ENCODE peak calls at places on chromosomes 2 and 18, in eight cellular contexts. A, M, X, K, O, F, R and G are unnamed samples.

GRCh38 chr18:36365836-36366775 is 68.6 kb downstream of the FHOD3 start:
- DNase-seq in R (no peak), O (no peak), F (no peak), K (no peak), M (no peak), X (no peak), A (no peak), G (peak)

GRCh38 chr18:48396561-48396960 is 12.6 kb downstream of the ZBTB7C start:
- DNase-seq in K (no peak), M (no peak), F (no peak), O (no peak), A (no peak), X (no peak), R (no peak), G (no peak)

GRCh38 chr18:11392292-11392691 is 217.1 kb upstream of the SLC35G4 start:
- DNase-seq in A (no peak), X (no peak), R (no peak), M (peak), K (no peak), F (no peak), O (no peak), G (no peak)

GRCh38 chr2:42117923-42118758 is 51.0 kb upstream of the EML4 start:
- DNase-seq in X (no peak), R (peak), M (peak), O (peak), K (peak), F (no peak), A (peak), G (peak)

GRCh38 chr2:237692601-237693079 is 65.3 kb downstream of the LRRFIP1 start:
- DNase-seq in X (peak), K (no peak), O (peak), F (no peak), M (peak), R (no peak), A (peak), G (peak)

GRCh38 chr2:155035246-155035645 is 336.8 kb downstream of the KCNJ3 start:
- DNase-seq in F (no peak), A (no peak), O (no peak), K (no peak), X (no peak), R (no peak), M (no peak), G (no peak)

GRCh38 chr2:242085941-242086621 is 216.6 kb downstream of the RTP5 start:
- DNase-seq in A (peak), M (no peak), X (no peak), O (peak), R (peak), K (peak), F (no peak), G (no peak)

GRCh38 chr2:200379481-200380120 is 73.1 kb downstream of the SPATS2L start:
- DNase-seq in X (no peak), M (no peak), K (no peak), A (no peak), R (no peak), O (peak), F (no peak), G (no peak)

GRCh38 chr2:157749684-157750083 is 121.0 kb upstream of the ACVR1C start:
- DNase-seq in O (no peak), K (no peak), F (no peak), X (no peak), R (no peak), M (no peak), A (no peak), G (no peak)

GRCh38 chr2:68942827-68943226 is 9.9 kb downstream of the GKN2 start:
- DNase-seq in R (no peak), K (no peak), A (peak), M (no peak), X (no peak), F (no peak), O (no peak), G (no peak)

GRCh38 chr2:201070966-201071304 is 536 bp downstream of the HYCC2 start:
- DNase-seq in A (peak), K (no peak), X (no peak), F (no peak), R (no peak), M (no peak), O (peak), G (no peak)

GRCh38 chr18:11502368-11502767 is 107.0 kb upstream of the SLC35G4 start:
- DNase-seq in O (peak), R (peak), X (no peak), A (no peak), M (no peak), F (no peak), K (no peak), G (peak)

GRCh38 chr2:56688661-56689060 is 504.9 kb downstream of the CCDC85A start:
- DNase-seq in A (no peak), R (no peak), F (no peak), O (no peak), M (no peak), X (no peak), K (no peak), G (peak)

GRCh38 chr18:79797518-79798345 is at the start of gene KCNG2:
- DNase-seq in K (no peak), O (no peak), R (no peak), A (no peak), X (peak), F (no peak), M (peak), G (peak)

GRCh38 chr18:5421981-5422380 is 121.8 kb downstream of the EPB41L3 start:
- DNase-seq in A (no peak), X (no peak), M (no peak), F (no peak), O (no peak), R (no peak), K (no peak), G (no peak)

GRCh38 chr18:51337406-51337805 is 139.9 kb upstream of the MEX3C start:
- DNase-seq in R (no peak), F (no peak), A (no peak), X (no peak), K (no peak), M (no peak), O (peak), G (no peak)
- H3K4me2 ChIP-seq in R (no peak), F (no peak), A (no peak), X (no peak), K (no peak), M (no peak), O (no peak), G (no peak)

DNA sequence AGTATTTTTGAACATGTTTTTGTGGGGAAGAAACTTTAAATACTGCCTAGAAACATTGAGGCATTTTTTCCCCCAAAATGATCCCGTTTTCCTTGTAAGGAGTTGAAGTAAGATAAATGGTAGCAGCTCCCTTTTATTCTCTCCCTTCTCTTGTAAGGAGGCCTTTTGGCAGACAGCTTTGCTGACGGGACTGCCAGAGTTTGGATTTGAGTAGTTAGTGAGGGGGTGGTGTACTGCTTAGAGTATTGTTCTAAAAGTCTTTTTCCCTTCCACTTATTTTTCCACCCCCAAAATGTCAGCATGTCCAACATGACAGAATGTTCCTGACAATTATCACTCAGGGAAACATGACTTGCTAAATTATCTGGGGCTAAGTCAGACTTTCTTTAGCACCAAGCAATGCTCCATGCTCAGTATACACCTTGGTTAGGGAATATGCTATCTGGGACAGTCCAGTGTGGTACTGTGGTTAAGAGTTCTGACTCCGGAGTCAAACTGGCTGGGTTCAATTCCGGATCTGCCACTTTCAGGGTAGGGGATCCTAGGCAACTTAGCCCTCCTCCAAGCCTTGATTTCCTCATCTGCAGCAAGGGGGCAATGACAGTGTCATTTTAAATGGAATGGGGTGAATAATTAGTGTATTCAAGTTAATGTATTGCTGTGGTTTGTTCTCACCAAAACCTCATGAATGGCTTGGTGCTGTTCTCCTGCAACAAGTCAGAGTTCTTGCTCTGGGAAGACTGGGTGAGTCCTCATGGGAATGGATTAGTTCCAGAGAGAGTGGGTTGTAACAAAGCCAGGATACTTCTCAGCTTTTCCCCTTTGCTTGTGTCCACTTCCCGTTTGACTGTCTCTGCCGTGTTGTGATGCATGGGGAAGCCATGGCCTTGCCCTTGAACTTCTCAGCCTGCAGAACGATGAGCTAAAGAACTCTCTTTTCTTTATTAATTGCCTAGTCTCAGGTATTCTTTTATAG is 116.2 kb downstream of the TANC1 start:
- DNase-seq in M (no peak), R (peak), K (no peak), A (no peak), F (no peak), X (no peak), O (no peak), G (peak)
- H2AFZ ChIP-seq in M (no peak), R (no peak), K (no peak), A (no peak), F (no peak), X (no peak), O (no peak), G (no peak)

DNA sequence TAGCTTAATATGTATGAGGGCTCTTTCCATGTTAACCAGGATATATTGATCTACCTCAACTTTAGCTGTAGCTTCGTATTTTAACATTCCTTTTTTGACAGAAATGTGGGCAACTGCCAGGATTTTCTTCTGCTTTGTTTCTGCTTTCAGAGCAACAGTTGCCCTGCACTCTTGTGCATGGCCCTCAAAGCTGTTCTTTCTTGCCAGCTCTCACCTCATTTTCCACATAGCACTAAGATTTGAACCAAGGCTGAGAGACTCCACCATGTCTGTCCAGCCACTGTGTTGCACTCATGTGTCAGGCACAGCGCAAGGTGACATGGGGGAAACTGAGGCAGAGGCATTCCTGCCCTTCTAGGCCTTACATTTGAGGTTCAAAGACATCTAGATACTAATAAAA is 422.8 kb upstream of the RAB12 start:
- DNase-seq in R (no peak), X (no peak), A (no peak), M (no peak), F (no peak), K (no peak), O (no peak), G (no peak)
- H3K4me2 ChIP-seq in R (no peak), X (no peak), A (no peak), M (no peak), F (no peak), K (no peak), O (no peak), G (no peak)

DNA sequence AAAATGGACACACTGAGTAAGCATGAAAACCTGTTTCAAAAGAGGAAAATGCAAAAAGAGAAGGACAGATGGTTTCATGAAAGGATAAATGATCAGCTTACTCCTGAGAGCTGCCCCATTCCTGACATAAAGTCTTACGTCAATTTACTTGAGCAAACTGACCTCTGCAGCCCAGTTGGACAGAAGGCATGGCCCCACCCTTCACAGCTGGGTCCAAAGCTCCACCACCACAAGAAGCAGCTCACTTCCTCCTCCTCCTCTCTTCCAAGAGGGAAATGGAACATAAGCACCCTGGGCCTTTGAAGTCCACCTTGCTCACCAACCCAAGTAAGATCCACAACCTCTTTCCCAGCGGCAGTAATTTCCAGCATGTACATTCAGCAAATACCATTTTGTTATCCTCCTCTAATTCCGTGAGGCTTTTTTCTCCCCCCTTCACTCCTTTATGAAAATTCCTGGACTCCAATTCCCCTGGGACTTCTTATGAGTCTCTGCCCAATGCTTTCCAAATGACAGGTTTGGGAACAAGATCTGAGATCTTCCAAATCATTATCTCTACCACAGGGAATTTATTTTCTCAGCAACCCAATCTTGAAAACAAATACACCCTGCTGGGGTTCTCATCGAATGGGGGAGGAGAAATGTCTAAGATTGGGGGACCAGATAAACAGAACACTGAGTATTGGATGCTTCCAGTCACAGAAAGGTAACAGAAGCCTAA is 10.1 kb downstream of the COL4A4 start:
- DNase-seq in F (no peak), X (peak), R (no peak), O (no peak), A (no peak), K (no peak), M (no peak), G (no peak)
- H2AFZ ChIP-seq in F (no peak), X (no peak), R (no peak), O (no peak), A (no peak), K (no peak), M (no peak), G (no peak)

GRCh38 chr2:65016789-65017188 is 27.6 kb downstream of the SLC1A4 start:
- DNase-seq in O (no peak), K (no peak), R (no peak), X (no peak), F (no peak), M (no peak), A (no peak), G (no peak)
- H3K4me2 ChIP-seq in O (no peak), K (no peak), R (no peak), X (no peak), F (no peak), M (no peak), A (no peak), G (no peak)

GRCh38 chr2:150136901-150137300 is 350.6 kb downstream of the RND3 start:
- DNase-seq in M (no peak), A (no peak), X (no peak), K (no peak), R (no peak), O (no peak), F (peak), G (no peak)

GRCh38 chr2:150133623-150134022 is 353.8 kb downstream of the RND3 start:
- DNase-seq in A (peak), R (peak), O (peak), M (no peak), X (peak), K (peak), F (peak), G (peak)

GRCh38 chr2:150135223-150135883 is 352.1 kb downstream of the RND3 start:
- DNase-seq in M (no peak), X (peak), R (no peak), O (no peak), F (no peak), K (no peak), A (no peak), G (no peak)

GRCh38 chr2:150136407-150136806 is 351.1 kb downstream of the RND3 start:
- DNase-seq in R (no peak), A (no peak), X (no peak), K (no peak), M (no peak), F (no peak), O (no peak), G (peak)

GRCh38 chr2:150134223-150134858 is 353.1 kb downstream of the RND3 start:
- DNase-seq in X (no peak), K (no peak), R (peak), F (no peak), A (no peak), M (no peak), O (no peak), G (peak)
- H2AFZ ChIP-seq in X (no peak), K (no peak), R (no peak), F (no peak), A (no peak), M (peak), O (no peak), G (no peak)

DNA sequence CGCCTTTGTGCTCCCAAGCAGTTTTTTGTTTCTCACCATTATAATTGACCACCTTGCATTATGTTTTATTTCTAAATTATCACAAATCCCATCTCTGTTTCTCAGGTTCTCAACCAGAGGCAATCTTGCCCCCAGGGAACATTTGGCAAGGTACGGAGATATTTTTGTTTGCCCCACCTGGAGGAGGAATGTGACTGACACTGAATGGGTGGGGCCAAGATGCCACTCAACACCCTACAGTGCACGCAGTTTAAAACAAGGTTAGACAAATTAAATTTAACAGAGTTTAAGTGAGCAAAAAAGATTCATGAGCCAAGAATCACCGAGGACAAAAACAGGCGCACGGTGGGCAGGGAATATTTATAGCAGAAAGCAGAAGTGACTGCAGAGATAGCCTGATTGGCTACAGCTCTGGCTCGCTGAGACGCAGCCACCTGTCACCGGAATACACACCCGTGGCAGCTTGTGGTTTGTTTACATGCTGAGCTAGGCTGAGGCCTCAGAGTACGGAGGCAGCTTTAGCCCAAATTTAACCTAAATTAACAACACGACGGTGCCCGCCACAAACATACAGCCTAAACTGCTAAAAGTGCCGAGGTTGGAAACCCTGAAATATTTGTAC is 150.0 kb upstream of the ALKAL2 start:
- DNase-seq in K (peak), A (peak), F (no peak), R (no peak), O (no peak), X (no peak), M (peak), G (no peak)
- H3K4me2 ChIP-seq in K (peak), A (peak), F (peak), R (no peak), O (no peak), X (no peak), M (no peak), G (no peak)

GRCh38 chr2:226701052-226701451 is 98.6 kb downstream of the IRS1 start:
- DNase-seq in K (no peak), O (peak), A (no peak), F (no peak), X (peak), R (peak), M (no peak), G (peak)
- H2AFZ ChIP-seq in K (no peak), O (no peak), A (no peak), F (no peak), X (no peak), R (no peak), M (no peak), G (no peak)

GRCh38 chr2:60880988-60881932 is at the start of gene REL:
- DNase-seq in R (peak), F (no peak), A (peak), O (peak), X (peak), M (peak), K (peak), G (peak)
- H3K4me2 ChIP-seq in R (peak), F (peak), A (peak), O (peak), X (peak), M (peak), K (peak), G (peak)